ENCODE peak calls at places on chromosomes 13 and 19, in five cellular contexts. L is ELR; K is kidney tubule cell; V is activated CD4-positive, alpha-beta T cell treated with anti-CD3 and anti-CD28 coated beads for 24 hours; G is kidney epithelial cell. C is an unnamed sample.

GRCh38 chr19:6242677-6243076 is 37.1 kb downstream of the MLLT1 start:
- DNase-seq in L (no peak), G (no peak), V (no peak), K (no peak), C (no peak)

GRCh38 chr13:46698910-46699460 is 98.0 kb downstream of the ESD start:
- DNase-seq in G (no peak), L (peak), K (no peak), V (no peak), C (no peak)

GRCh38 chr19:5956323-5956722 is 21.6 kb downstream of the RANBP3 start:
- DNase-seq in K (no peak), V (no peak), G (no peak), L (no peak), C (no peak)

GRCh38 chr19:30662211-30662861 is 290.2 kb downstream of the ZNF536 start:
- DNase-seq in V (no peak), L (no peak), K (peak), G (no peak), C (peak)

GRCh38 chr19:6459356-6460098 is at the start of gene SLC25A23:
- DNase-seq in L (peak), V (peak), K (peak), G (no peak), C (peak)

GRCh38 chr13:102651392-102651791 is 43.5 kb downstream of the METTL21C start:
- DNase-seq in L (peak), V (no peak), G (no peak), K (peak), C (peak)

GRCh38 chr13:61812286-61812685 is 396.6 kb upstream of the PCDH20 start:
- DNase-seq in K (no peak), G (no peak), L (no peak), V (no peak), C (no peak)

GRCh38 chr13:111429064-111429558 is 108.7 kb downstream of the TEX29 start:
- DNase-seq in K (peak), G (no peak), V (peak), L (peak), C (peak)

GRCh38 chr13:51731759-51732158 is 72.2 kb downstream of the DHRS12 start:
- DNase-seq in K (no peak), V (no peak), G (no peak), L (peak), C (peak)